ENCODE peak calls at places on chromosomes 16 and 17, in six cellular contexts. One of them, this sample, is unnamed.
A peak's percentile ranks its signal among the peaks of the same experiment; 100 is the strongest.

GRCh38 chr17:12631076-12631475 is 34.6 kb upstream of the MYOCD start:
- DNase-seq in activated T-helper 1 cell treated with Interleukin-2 at 50 U/mL for 16 hours: no peak
- DNase-seq in SW 1271: no peak
- DNase-seq in Daoy: peak; percentile 53
- DNase-seq in GM20000: no peak
- DNase-seq in NCI-H1105 treated with DMSO at 0.1 percent for 48 hours: no peak
- DNase-seq in this sample: no peak

GRCh38 chr16:79547085-79547484 is 53.5 kb downstream of the MAF start:
- DNase-seq in activated T-helper 1 cell treated with Interleukin-2 at 50 U/mL for 16 hours: no peak
- DNase-seq in SW 1271: no peak
- DNase-seq in Daoy: no peak
- DNase-seq in GM20000: no peak
- DNase-seq in NCI-H1105 treated with DMSO at 0.1 percent for 48 hours: no peak
- DNase-seq in this sample: no peak

GRCh38 chr17:50681260-50682200 is 26.2 kb downstream of the ANKRD40 start:
- DNase-seq in activated T-helper 1 cell treated with Interleukin-2 at 50 U/mL for 16 hours: no peak
- DNase-seq in SW 1271: peak; percentile 84
- DNase-seq in Daoy: peak; percentile 78
- DNase-seq in GM20000: no peak
- DNase-seq in NCI-H1105 treated with DMSO at 0.1 percent for 48 hours: no peak
- DNase-seq in this sample: no peak

GRCh38 chr17:15502315-15503112 is 35.1 kb upstream of the CDRT4 start:
- DNase-seq in activated T-helper 1 cell treated with Interleukin-2 at 50 U/mL for 16 hours: peak; percentile 7
- DNase-seq in SW 1271: peak; percentile 61
- DNase-seq in Daoy: peak; percentile 81
- DNase-seq in GM20000: peak; percentile 87
- DNase-seq in NCI-H1105 treated with DMSO at 0.1 percent for 48 hours: no peak
- DNase-seq in this sample: peak; percentile 43

GRCh38 chr17:58136669-58137279 is 11.4 kb upstream of the OR4D1 start:
- DNase-seq in activated T-helper 1 cell treated with Interleukin-2 at 50 U/mL for 16 hours: no peak
- DNase-seq in SW 1271: no peak
- DNase-seq in Daoy: peak; percentile 9
- DNase-seq in GM20000: no peak
- DNase-seq in NCI-H1105 treated with DMSO at 0.1 percent for 48 hours: no peak
- DNase-seq in this sample: no peak

GRCh38 chr17:66841328-66841727 is 6.4 kb downstream of the CACNG5 start:
- DNase-seq in activated T-helper 1 cell treated with Interleukin-2 at 50 U/mL for 16 hours: no peak
- DNase-seq in SW 1271: no peak
- DNase-seq in Daoy: no peak
- DNase-seq in GM20000: no peak
- DNase-seq in NCI-H1105 treated with DMSO at 0.1 percent for 48 hours: no peak
- DNase-seq in this sample: no peak

GRCh38 chr17:48181653-48182052 is 74.1 kb downstream of the SNX11 start:
- DNase-seq in activated T-helper 1 cell treated with Interleukin-2 at 50 U/mL for 16 hours: no peak
- DNase-seq in SW 1271: peak; percentile 7
- DNase-seq in Daoy: peak; percentile 21
- DNase-seq in GM20000: no peak
- DNase-seq in NCI-H1105 treated with DMSO at 0.1 percent for 48 hours: peak; percentile 18
- DNase-seq in this sample: no peak

GRCh38 chr17:29622337-29623282 is at the start of gene CORO6:
- DNase-seq in activated T-helper 1 cell treated with Interleukin-2 at 50 U/mL for 16 hours: peak; percentile 55
- DNase-seq in SW 1271: peak; percentile 11
- DNase-seq in Daoy: peak; percentile 51
- DNase-seq in GM20000: peak; percentile 84
- DNase-seq in NCI-H1105 treated with DMSO at 0.1 percent for 48 hours: peak; percentile 20
- DNase-seq in this sample: peak; percentile 47

GRCh38 chr17:4945176-4945943 is 3.0 kb downstream of the PFN1 start:
- DNase-seq in activated T-helper 1 cell treated with Interleukin-2 at 50 U/mL for 16 hours: peak; percentile 64
- DNase-seq in SW 1271: peak; percentile 84
- DNase-seq in Daoy: peak; percentile 95
- DNase-seq in GM20000: peak; percentile 78
- DNase-seq in NCI-H1105 treated with DMSO at 0.1 percent for 48 hours: no peak
- DNase-seq in this sample: peak; percentile 87

GRCh38 chr17:82655523-82655922 is 7.3 kb upstream of the WDR45B start:
- DNase-seq in activated T-helper 1 cell treated with Interleukin-2 at 50 U/mL for 16 hours: no peak
- DNase-seq in SW 1271: no peak
- DNase-seq in Daoy: no peak
- DNase-seq in GM20000: no peak
- DNase-seq in NCI-H1105 treated with DMSO at 0.1 percent for 48 hours: no peak
- DNase-seq in this sample: no peak

GRCh38 chr16:3266873-3267537 is 10.6 kb upstream of the MEFV start:
- DNase-seq in activated T-helper 1 cell treated with Interleukin-2 at 50 U/mL for 16 hours: no peak
- DNase-seq in SW 1271: peak; percentile 20
- DNase-seq in Daoy: peak; percentile 29
- DNase-seq in GM20000: no peak
- DNase-seq in NCI-H1105 treated with DMSO at 0.1 percent for 48 hours: peak; percentile 45
- DNase-seq in this sample: no peak

GRCh38 chr17:76742958-76743357 is 5.0 kb downstream of the MFSD11 start:
- DNase-seq in activated T-helper 1 cell treated with Interleukin-2 at 50 U/mL for 16 hours: no peak
- DNase-seq in SW 1271: no peak
- DNase-seq in Daoy: no peak
- DNase-seq in GM20000: no peak
- DNase-seq in NCI-H1105 treated with DMSO at 0.1 percent for 48 hours: no peak
- DNase-seq in this sample: no peak

GRCh38 chr17:83155128-83156081 is 76.0 kb downstream of the METRNL start:
- DNase-seq in activated T-helper 1 cell treated with Interleukin-2 at 50 U/mL for 16 hours: no peak
- DNase-seq in SW 1271: no peak
- DNase-seq in Daoy: peak; percentile 96
- DNase-seq in GM20000: no peak
- DNase-seq in NCI-H1105 treated with DMSO at 0.1 percent for 48 hours: no peak
- DNase-seq in this sample: no peak

GRCh38 chr16:50428116-50428515 is 59.3 kb upstream of the BRD7 start:
- DNase-seq in activated T-helper 1 cell treated with Interleukin-2 at 50 U/mL for 16 hours: no peak
- DNase-seq in SW 1271: no peak
- DNase-seq in Daoy: peak; percentile 20
- DNase-seq in GM20000: no peak
- DNase-seq in NCI-H1105 treated with DMSO at 0.1 percent for 48 hours: no peak
- DNase-seq in this sample: no peak

GRCh38 chr16:27414803-27415431 is 12.9 kb downstream of the IL21R start:
- DNase-seq in activated T-helper 1 cell treated with Interleukin-2 at 50 U/mL for 16 hours: no peak
- DNase-seq in SW 1271: no peak
- DNase-seq in Daoy: no peak
- DNase-seq in GM20000: no peak
- DNase-seq in NCI-H1105 treated with DMSO at 0.1 percent for 48 hours: no peak
- DNase-seq in this sample: no peak

GRCh38 chr17:13871261-13871660 is 198.0 kb upstream of the COX10 start:
- DNase-seq in activated T-helper 1 cell treated with Interleukin-2 at 50 U/mL for 16 hours: no peak
- DNase-seq in SW 1271: no peak
- DNase-seq in Daoy: no peak
- DNase-seq in GM20000: no peak
- DNase-seq in NCI-H1105 treated with DMSO at 0.1 percent for 48 hours: no peak
- DNase-seq in this sample: no peak

GRCh38 chr17:40168262-40168832 is 8.9 kb upstream of the RAPGEFL1 start:
- DNase-seq in activated T-helper 1 cell treated with Interleukin-2 at 50 U/mL for 16 hours: no peak
- DNase-seq in SW 1271: peak; percentile 68
- DNase-seq in Daoy: peak; percentile 52
- DNase-seq in GM20000: peak; percentile 66
- DNase-seq in NCI-H1105 treated with DMSO at 0.1 percent for 48 hours: peak; percentile 45
- DNase-seq in this sample: peak; percentile 20

GRCh38 chr17:48722924-48723554 is at the start of gene PRAC2:
- DNase-seq in activated T-helper 1 cell treated with Interleukin-2 at 50 U/mL for 16 hours: no peak
- DNase-seq in SW 1271: no peak
- DNase-seq in Daoy: no peak
- DNase-seq in GM20000: no peak
- DNase-seq in NCI-H1105 treated with DMSO at 0.1 percent for 48 hours: no peak
- DNase-seq in this sample: no peak

GRCh38 chr16:68760671-68761275 is 23.7 kb downstream of the CDH1 start:
- DNase-seq in activated T-helper 1 cell treated with Interleukin-2 at 50 U/mL for 16 hours: no peak
- DNase-seq in SW 1271: no peak
- DNase-seq in Daoy: peak; percentile 83
- DNase-seq in GM20000: peak; percentile 66
- DNase-seq in NCI-H1105 treated with DMSO at 0.1 percent for 48 hours: no peak
- DNase-seq in this sample: no peak

GRCh38 chr17:50173335-50173941 is 7.6 kb downstream of the SGCA start:
- DNase-seq in activated T-helper 1 cell treated with Interleukin-2 at 50 U/mL for 16 hours: no peak
- DNase-seq in SW 1271: no peak
- DNase-seq in Daoy: peak; percentile 91
- DNase-seq in GM20000: no peak
- DNase-seq in NCI-H1105 treated with DMSO at 0.1 percent for 48 hours: no peak
- DNase-seq in this sample: no peak

GRCh38 chr17:40093580-40094201 is 6.7 kb downstream of the NR1D1 start:
- DNase-seq in activated T-helper 1 cell treated with Interleukin-2 at 50 U/mL for 16 hours: no peak
- DNase-seq in SW 1271: no peak
- DNase-seq in Daoy: no peak
- DNase-seq in GM20000: no peak
- DNase-seq in NCI-H1105 treated with DMSO at 0.1 percent for 48 hours: no peak
- DNase-seq in this sample: no peak

GRCh38 chr17:41397003-41397665 is at the start of gene KRT31:
- DNase-seq in activated T-helper 1 cell treated with Interleukin-2 at 50 U/mL for 16 hours: no peak
- DNase-seq in SW 1271: no peak
- DNase-seq in Daoy: no peak
- DNase-seq in GM20000: no peak
- DNase-seq in NCI-H1105 treated with DMSO at 0.1 percent for 48 hours: no peak
- DNase-seq in this sample: no peak

GRCh38 chr17:58818654-58819053 is 63.0 kb downstream of the PPM1E start:
- DNase-seq in activated T-helper 1 cell treated with Interleukin-2 at 50 U/mL for 16 hours: no peak
- DNase-seq in SW 1271: no peak
- DNase-seq in Daoy: no peak
- DNase-seq in GM20000: no peak
- DNase-seq in NCI-H1105 treated with DMSO at 0.1 percent for 48 hours: no peak
- DNase-seq in this sample: no peak

GRCh38 chr17:18324140-18325049 is 9.3 kb downstream of the SMCR8 start:
- DNase-seq in activated T-helper 1 cell treated with Interleukin-2 at 50 U/mL for 16 hours: no peak
- DNase-seq in SW 1271: no peak
- DNase-seq in Daoy: no peak
- DNase-seq in GM20000: no peak
- DNase-seq in NCI-H1105 treated with DMSO at 0.1 percent for 48 hours: no peak
- DNase-seq in this sample: no peak